ENCODE peak calls at places on chromosomes 7 and 10, in six cellular contexts. R is neuronal stem cell, T is H9, W is OCI-LY7, I is K562, N is GM23248. C is an unnamed sample.

GRCh38 chr7:3002631-3003030 is 41.0 kb downstream of the CARD11 start:
- DNase-seq in R (no peak), T (no peak), W (no peak), I (no peak), N (no peak), C (no peak)

GRCh38 chr7:137601642-137602041 is 245.1 kb downstream of the DGKI start:
- DNase-seq in R (no peak), T (no peak), W (no peak), I (no peak), N (no peak), C (no peak)

GRCh38 chr7:82985144-82985802 is 177.4 kb downstream of the PCLO start:
- DNase-seq in R (no peak), T (no peak), W (no peak), I (no peak), N (no peak), C (no peak)

GRCh38 chr7:332646-333398 is 42.9 kb downstream of the FOXL3 start:
- DNase-seq in R (peak; percentile 72), T (peak; percentile 85), W (no peak), I (peak; percentile 87), N (peak; percentile 71), C (peak; percentile 88)

GRCh38 chr7:23713285-23714235 is 3.5 kb downstream of the STK31 start:
- DNase-seq in R (no peak), T (no peak), W (no peak), I (no peak), N (peak; percentile 88), C (no peak)

GRCh38 chr7:13312327-13312726 is 624.9 kb downstream of the ARL4A start:
- DNase-seq in R (peak; percentile 40), T (no peak), W (peak; percentile 33), I (no peak), N (no peak), C (peak; percentile 23)

GRCh38 chr7:52233248-52233647 is 802.2 kb upstream of the POM121L12 start:
- DNase-seq in R (no peak), T (no peak), W (no peak), I (no peak), N (no peak), C (no peak)

GRCh38 chr7:100271716-100272537 is 35.6 kb upstream of the SPDYE3 start:
- DNase-seq in R (peak; percentile 97), T (peak; percentile 98), W (peak; percentile 97), I (peak; percentile 91), N (peak; percentile 90), C (peak; percentile 98)

GRCh38 chr10:99827906-99828305 is 45.5 kb downstream of the ABCC2 start:
- DNase-seq in R (no peak), T (no peak), W (no peak), I (no peak), N (peak; percentile 63), C (no peak)

GRCh38 chr7:2076649-2077064 is 156.1 kb downstream of the MAD1L1 start:
- DNase-seq in R (no peak), T (no peak), W (no peak), I (no peak), N (no peak), C (no peak)

GRCh38 chr7:67618569-67619543 is 622.2 kb downstream of the TYW1 start:
- DNase-seq in R (no peak), T (peak; percentile 69), W (no peak), I (no peak), N (no peak), C (peak; percentile 63)

GRCh38 chr10:10902951-10903350 is 114.7 kb upstream of the CELF2 start:
- DNase-seq in R (no peak), T (no peak), W (no peak), I (no peak), N (peak; percentile 8), C (no peak)

GRCh38 chr10:66349726-66350125 is 576.1 kb upstream of the LRRTM3 start:
- DNase-seq in R (no peak), T (no peak), W (no peak), I (no peak), N (no peak), C (no peak)

GRCh38 chr7:131112431-131112830 is 215.2 kb upstream of the MKLN1 start:
- DNase-seq in R (no peak), T (no peak), W (peak; percentile 39), I (no peak), N (no peak), C (no peak)

GRCh38 chr10:122459586-122460273 is 1.6 kb upstream of the HTRA1 start:
- DNase-seq in R (no peak), T (no peak), W (no peak), I (no peak), N (peak; percentile 35), C (no peak)

GRCh38 chr10:122462533-122463465 is 1.4 kb downstream of the HTRA1 start:
- DNase-seq in R (no peak), T (no peak), W (no peak), I (no peak), N (peak; percentile 78), C (peak; percentile 34)

GRCh38 chr10:122460891-122461293 is 461 bp upstream of the HTRA1 start:
- DNase-seq in R (no peak), T (no peak), W (no peak), I (no peak), N (peak; percentile 36), C (no peak)

GRCh38 chr10:122461729-122462532 is 578 bp downstream of the HTRA1 start:
- DNase-seq in R (no peak), T (no peak), W (no peak), I (no peak), N (peak; percentile 57), C (peak; percentile 66)

DNA sequence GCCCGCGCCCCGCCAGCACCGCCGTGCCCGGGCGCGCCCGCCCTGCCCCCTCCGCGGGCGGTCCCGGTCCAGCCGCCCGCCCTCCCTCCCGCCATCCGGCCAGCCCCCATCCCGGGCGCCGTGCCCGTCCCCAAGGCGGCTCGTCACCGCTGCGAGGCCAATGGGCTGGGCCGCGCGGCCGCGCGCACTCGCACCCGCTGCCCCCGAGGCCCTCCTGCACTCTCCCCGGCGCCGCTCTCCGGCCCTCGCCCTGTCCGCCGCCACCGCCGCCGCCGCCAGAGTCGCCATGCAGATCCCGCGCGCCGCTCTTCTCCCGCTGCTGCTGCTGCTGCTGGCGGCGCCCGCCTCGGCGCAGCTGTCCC is at the start of gene HTRA1:
- DNase-seq in R (peak; percentile 43), T (peak; percentile 66), W (no peak), I (no peak), N (peak; percentile 86), C (peak; percentile 89)
- H2AFZ ChIP-seq in R (peak within 1 kb of the TSS; percentile 98), T (no peak within 1 kb of the TSS), W (no peak within 1 kb of the TSS), I (no peak within 1 kb of the TSS), N (peak within 1 kb of the TSS; percentile 96), C (peak within 1 kb of the TSS; percentile 97)

GRCh38 chr10:110534571-110534970 is 32.9 kb upstream of the SMC3 start:
- DNase-seq in R (no peak), T (no peak), W (no peak), I (no peak), N (no peak), C (no peak)

GRCh38 chr10:110531687-110532086 is 34.0 kb downstream of the DUSP5 start:
- DNase-seq in R (no peak), T (no peak), W (peak; percentile 5), I (no peak), N (no peak), C (no peak)

GRCh38 chr10:110533149-110533548 is 34.3 kb upstream of the SMC3 start:
- DNase-seq in R (no peak), T (no peak), W (peak; percentile 35), I (peak; percentile 14), N (no peak), C (peak; percentile 62)

GRCh38 chr10:110540038-110540437 is 27.5 kb upstream of the SMC3 start:
- DNase-seq in R (no peak), T (no peak), W (no peak), I (no peak), N (no peak), C (no peak)

DNA sequence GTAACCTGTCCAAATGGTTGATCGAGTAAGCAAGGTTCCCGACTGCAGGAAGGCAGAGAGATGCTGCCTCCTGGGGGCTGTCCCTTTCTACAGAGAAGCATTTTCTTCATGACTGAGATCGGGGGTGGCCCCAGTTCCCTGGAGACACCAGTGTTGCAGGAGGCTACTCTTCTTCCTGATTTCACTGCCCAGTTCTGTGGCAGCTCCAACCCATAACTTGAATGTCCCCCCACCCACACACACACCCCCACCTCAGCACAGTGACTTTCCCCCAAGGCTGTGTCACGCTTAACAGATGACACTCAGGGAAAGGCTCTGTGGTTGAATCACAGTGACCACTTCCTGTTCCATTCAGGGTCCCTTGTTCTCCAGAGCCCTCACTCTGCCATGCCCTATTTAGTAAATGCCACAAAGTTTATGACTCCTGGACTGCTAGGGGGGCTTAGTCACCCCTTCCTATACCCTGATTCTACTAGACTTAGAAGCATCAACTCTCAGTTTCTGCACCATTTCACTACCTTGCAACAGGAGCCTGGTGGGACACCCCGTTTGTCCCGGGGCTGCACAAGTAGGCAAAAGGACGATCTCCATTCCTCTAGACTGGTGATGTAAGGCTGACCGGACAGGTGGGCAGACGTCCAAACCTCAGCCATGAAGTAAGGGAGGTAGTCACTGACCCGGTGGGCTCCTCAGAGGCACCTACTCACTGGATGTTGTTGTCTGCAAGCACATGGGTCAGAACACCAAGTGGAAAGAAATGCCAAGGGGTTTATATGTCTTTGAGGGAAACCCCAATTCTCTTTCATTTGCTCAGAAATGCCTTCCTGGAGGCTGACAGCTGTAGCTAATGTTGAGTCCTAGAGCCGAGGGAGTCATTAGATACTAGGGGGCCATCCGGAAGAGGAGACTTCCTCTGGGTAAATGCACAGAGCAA is 31.3 kb upstream of the SMC3 start:
- DNase-seq in R (no peak), T (peak; percentile 60), W (peak; percentile 57), I (peak; percentile 28), N (peak; percentile 89), C (peak; percentile 41)
- H2AFZ ChIP-seq in R (peak overlapping the region; percentile 56), T (no peak overlapping the region), W (peak overlapping the region; percentile 22), I (peak overlapping the region; percentile 59), N (peak overlapping the region; percentile 28), C (peak overlapping the region; percentile 6)

GRCh38 chr10:114100848-114101741 is 57.4 kb downstream of the ADRB1 start:
- DNase-seq in R (no peak), T (no peak), W (no peak), I (no peak), N (peak; percentile 57), C (peak; percentile 59)
- H2AFZ ChIP-seq in R (peak overlapping the region; percentile 84), T (peak overlapping the region; percentile 23), W (no peak overlapping the region), I (no peak overlapping the region), N (peak overlapping the region; percentile 67), C (peak overlapping the region; percentile 81)

GRCh38 chr10:34707656-34708055 is 107.4 kb downstream of the PARD3 start:
- DNase-seq in R (no peak), T (no peak), W (no peak), I (no peak), N (no peak), C (no peak)
- H2AFZ ChIP-seq in R (no peak overlapping the region), T (no peak overlapping the region), W (no peak overlapping the region), I (no peak overlapping the region), N (no peak overlapping the region), C (no peak overlapping the region)

C was measured in neural progenitor cell.